ENCODE peak calls at places on chromosome 17, in eight cellular contexts. H is OCI-LY7, O is cardiac muscle cell, B is tibial artery, T is mesendoderm, J is heart left ventricle, A is neuronal stem cell, E is coronary artery. N is an unnamed sample.

GRCh38 chr17:79623786-79624657 is 13.2 kb upstream of the RBFOX3 start:
- DNase-seq in H (no peak), O (no peak), B (peak), T (no peak), J (no peak), A (no peak), E (peak), N (no peak)

GRCh38 chr17:83155128-83156081 is 76.0 kb downstream of the METRNL start:
- DNase-seq in H (no peak), O (peak), B (peak), T (no peak), J (peak), A (no peak), E (peak), N (no peak)

GRCh38 chr17:34254651-34255380 is at the start of gene CCL2:
- DNase-seq in H (no peak), O (peak), B (peak), T (peak), J (peak), A (no peak), E (no peak), N (peak)

GRCh38 chr17:69907081-69907847 is 167.8 kb upstream of the KCNJ16 start:
- DNase-seq in H (no peak), O (peak), B (no peak), T (no peak), J (no peak), A (no peak), E (no peak), N (peak)

GRCh38 chr17:83185023-83186002 is 105.9 kb downstream of the METRNL start:
- DNase-seq in H (no peak), O (no peak), B (peak), T (no peak), J (peak), A (no peak), E (peak), N (no peak)

GRCh38 chr17:31067699-31068184 is 27.0 kb upstream of the NF1 start:
- DNase-seq in H (no peak), O (peak), B (no peak), T (no peak), J (no peak), A (no peak), E (no peak), N (no peak)

GRCh38 chr17:34895388-34895787 is 65.9 kb downstream of the CCT6B start:
- DNase-seq in H (no peak), O (no peak), B (peak), T (peak), J (no peak), A (no peak), E (no peak), N (no peak)

GRCh38 chr17:39209317-39210092 is 9.4 kb downstream of the RPL19 start:
- DNase-seq in H (peak), O (peak), B (peak), T (peak), J (peak), A (no peak), E (no peak), N (peak)

GRCh38 chr17:12900474-12900873 is 111.2 kb downstream of the ARHGAP44 start:
- DNase-seq in H (no peak), O (no peak), B (no peak), T (no peak), J (no peak), A (no peak), E (no peak), N (no peak)

GRCh38 chr17:65463242-65463641 is 98.2 kb downstream of the AXIN2 start:
- DNase-seq in H (no peak), O (peak), B (peak), T (no peak), J (peak), A (no peak), E (peak), N (peak)

GRCh38 chr17:61340431-61340830 is 59.2 kb upstream of the TBX2 start:
- DNase-seq in H (no peak), O (no peak), B (no peak), T (no peak), J (no peak), A (no peak), E (no peak), N (no peak)

GRCh38 chr17:56641894-56642293 is 48.4 kb downstream of the NOG start:
- DNase-seq in H (no peak), O (no peak), B (no peak), T (no peak), J (no peak), A (no peak), E (no peak), N (no peak)

GRCh38 chr17:33469911-33470310 is 176.8 kb upstream of the ASIC2 start:
- DNase-seq in H (no peak), O (peak), B (no peak), T (no peak), J (peak), A (no peak), E (no peak), N (no peak)

GRCh38 chr17:82598256-82599011 is 49.8 kb downstream of the WDR45B start:
- DNase-seq in H (no peak), O (peak), B (no peak), T (no peak), J (no peak), A (no peak), E (no peak), N (peak)

GRCh38 chr17:40475234-40476210 is 25.9 kb downstream of the TNS4 start:
- DNase-seq in H (no peak), O (no peak), B (no peak), T (no peak), J (no peak), A (no peak), E (no peak), N (peak)

GRCh38 chr17:77882040-77882439 is 76.5 kb upstream of the TNRC6C start:
- DNase-seq in H (no peak), O (no peak), B (no peak), T (no peak), J (no peak), A (no peak), E (no peak), N (peak)

GRCh38 chr17:57577751-57578607 is 167.1 kb downstream of the CCDC182 start:
- DNase-seq in H (no peak), O (peak), B (no peak), T (peak), J (no peak), A (peak), E (no peak), N (peak)

GRCh38 chr17:1440921-1441320 is 15.1 kb downstream of the CRK start:
- DNase-seq in H (no peak), O (no peak), B (no peak), T (no peak), J (no peak), A (no peak), E (no peak), N (no peak)

GRCh38 chr17:73435412-73435811 is 123.6 kb upstream of the CDC42EP4 start:
- DNase-seq in H (no peak), O (no peak), B (no peak), T (no peak), J (no peak), A (no peak), E (no peak), N (no peak)

GRCh38 chr17:8766731-8767130 is 8.4 kb upstream of the SPDYE4 start:
- DNase-seq in H (no peak), O (no peak), B (no peak), T (no peak), J (no peak), A (no peak), E (peak), N (no peak)

GRCh38 chr17:79627766-79628690 is 17.2 kb upstream of the RBFOX3 start:
- DNase-seq in H (no peak), O (no peak), B (peak), T (no peak), J (peak), A (no peak), E (peak), N (peak)

GRCh38 chr17:56902350-56902749 is 11.5 kb downstream of the TRIM25 start:
- DNase-seq in H (no peak), O (peak), B (no peak), T (peak), J (no peak), A (no peak), E (no peak), N (no peak)

GRCh38 chr17:27506348-27507218 is 50.3 kb downstream of the KSR1 start:
- DNase-seq in H (peak), O (peak), B (no peak), T (peak), J (no peak), A (no peak), E (no peak), N (no peak)

GRCh38 chr17:29149431-29150064 is 30.6 kb downstream of the MYO18A start:
- DNase-seq in H (peak), O (peak), B (peak), T (no peak), J (no peak), A (no peak), E (no peak), N (peak)

GRCh38 chr17:40315678-40316570 is 6.9 kb downstream of the RARA start:
- DNase-seq in H (no peak), O (no peak), B (peak), T (no peak), J (no peak), A (no peak), E (peak), N (peak)

GRCh38 chr17:63843387-63844292 is 1.2 kb upstream of the SMARCD2 start:
- DNase-seq in H (peak), O (peak), B (peak), T (no peak), J (peak), A (no peak), E (peak), N (peak)

GRCh38 chr17:14295676-14296075 is 5.2 kb upstream of the HS3ST3B1 start:
- DNase-seq in H (no peak), O (no peak), B (no peak), T (no peak), J (no peak), A (no peak), E (no peak), N (no peak)

GRCh38 chr17:68382582-68383085 is 74.7 kb downstream of the WIPI1 start:
- DNase-seq in H (no peak), O (no peak), B (no peak), T (no peak), J (no peak), A (no peak), E (no peak), N (no peak)

GRCh38 chr17:28057731-28058246 is 15.3 kb downstream of the NLK start:
- DNase-seq in H (no peak), O (no peak), B (no peak), T (peak), J (no peak), A (no peak), E (no peak), N (no peak)

GRCh38 chr17:61323696-61324539 is 75.7 kb upstream of the TBX2 start:
- DNase-seq in H (no peak), O (no peak), B (no peak), T (peak), J (no peak), A (no peak), E (no peak), N (no peak)

GRCh38 chr17:50956750-50957523 is 90.8 kb upstream of the TOB1 start:
- DNase-seq in H (peak), O (peak), B (peak), T (peak), J (peak), A (no peak), E (no peak), N (peak)
- H3K27ac ChIP-seq in H (no peak), O (no peak), B (peak), T (no peak), J (no peak), A (no peak), E (peak), N (no peak)

GRCh38 chr17:32279933-32280716 is 14.5 kb downstream of the RHBDL3 start:
- DNase-seq in H (no peak), O (no peak), B (no peak), T (peak), J (no peak), A (no peak), E (no peak), N (peak)
- H3K4me3 ChIP-seq in H (no peak), O (no peak), B (no peak), T (no peak), J (no peak), A (no peak), E (no peak), N (no peak)

GRCh38 chr17:81386141-81386645 is 9.1 kb upstream of the BAHCC1 start:
- DNase-seq in H (no peak), O (no peak), B (peak), T (peak), J (no peak), A (no peak), E (no peak), N (no peak)
- H3K27ac ChIP-seq in H (no peak), O (peak), B (peak), T (no peak), J (peak), A (no peak), E (peak), N (peak)

GRCh38 chr17:227581-228222 is 46.3 kb upstream of the DOC2B start:
- DNase-seq in H (no peak), O (no peak), B (no peak), T (no peak), J (no peak), A (no peak), E (no peak), N (no peak)

GRCh38 chr17:226773-227580 is 45.5 kb upstream of the DOC2B start:
- DNase-seq in H (no peak), O (peak), B (no peak), T (peak), J (peak), A (no peak), E (no peak), N (no peak)

GRCh38 chr17:223723-224471 is 42.4 kb upstream of the DOC2B start:
- DNase-seq in H (no peak), O (no peak), B (no peak), T (no peak), J (peak), A (no peak), E (no peak), N (peak)

GRCh38 chr17:226108-226772 is 44.8 kb upstream of the DOC2B start:
- DNase-seq in H (no peak), O (no peak), B (no peak), T (no peak), J (peak), A (no peak), E (no peak), N (no peak)

DNA sequence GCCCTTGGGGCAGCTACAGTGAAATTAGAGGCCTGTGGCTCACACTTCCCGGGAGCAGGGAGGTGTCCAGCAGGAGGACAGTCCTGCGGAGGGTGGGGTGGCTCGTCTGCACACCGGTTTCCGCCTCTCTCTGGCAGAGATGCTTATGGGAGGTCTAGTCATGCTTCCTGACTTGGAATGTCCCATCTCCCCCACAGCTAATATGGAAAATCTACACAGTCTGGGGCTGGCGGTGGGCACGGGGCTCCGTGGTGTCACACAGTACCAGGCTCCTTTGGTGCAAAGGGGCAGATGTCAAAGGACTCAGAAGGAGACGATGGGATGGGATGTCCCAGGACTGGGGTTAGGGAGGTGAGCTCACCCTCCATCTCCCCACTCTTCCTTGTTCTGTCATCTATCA is 44.1 kb upstream of the DOC2B start:
- DNase-seq in H (no peak), O (no peak), B (no peak), T (no peak), J (peak), A (no peak), E (no peak), N (peak)
- H3K4me3 ChIP-seq in H (no peak), O (no peak), B (no peak), T (no peak), J (no peak), A (no peak), E (no peak), N (no peak)

DNA sequence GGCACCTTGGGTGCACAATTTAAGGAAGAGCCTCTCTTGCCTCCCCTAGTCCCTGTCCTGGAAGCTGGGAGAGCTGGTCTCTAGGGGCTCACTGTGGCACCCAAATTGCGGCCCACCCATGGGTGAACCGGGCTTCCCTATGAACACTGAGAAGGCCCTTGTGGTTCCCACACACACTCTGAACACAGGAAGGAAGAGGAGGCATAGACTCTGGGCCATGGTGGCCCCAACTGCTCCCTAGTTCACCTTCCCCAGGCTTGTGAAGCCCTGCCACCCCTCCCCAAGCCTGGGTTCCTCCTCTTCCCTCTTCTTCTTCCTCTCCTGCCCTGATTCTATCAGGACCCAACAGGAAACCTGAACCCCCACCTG is 10.5 kb downstream of the SREBF1 start:
- DNase-seq in H (no peak), O (no peak), B (no peak), T (no peak), J (no peak), A (no peak), E (no peak), N (no peak)
- H3K27ac ChIP-seq in H (peak), O (no peak), B (no peak), T (no peak), J (peak), A (no peak), E (peak), N (no peak)

GRCh38 chr17:41563607-41564006 is 8.3 kb downstream of the KRT9 start:
- DNase-seq in H (no peak), O (no peak), B (no peak), T (peak), J (no peak), A (no peak), E (no peak), N (no peak)
- H3K4me3 ChIP-seq in H (no peak), O (no peak), B (no peak), T (no peak), J (no peak), A (no peak), E (no peak), N (no peak)

GRCh38 chr17:74978240-74978639 is 5.7 kb upstream of the HID1 start:
- DNase-seq in H (no peak), O (no peak), B (no peak), T (no peak), J (no peak), A (no peak), E (no peak), N (no peak)

GRCh38 chr17:74977802-74978201 is 5.2 kb upstream of the HID1 start:
- DNase-seq in H (no peak), O (no peak), B (no peak), T (no peak), J (no peak), A (no peak), E (no peak), N (no peak)

GRCh38 chr17:74979408-74980146 is 7.0 kb upstream of the HID1 start:
- DNase-seq in H (no peak), O (no peak), B (no peak), T (no peak), J (no peak), A (no peak), E (no peak), N (no peak)

GRCh38 chr17:74981979-74982662 is 5.3 kb upstream of the CDR2L start:
- DNase-seq in H (peak), O (peak), B (peak), T (peak), J (peak), A (peak), E (no peak), N (peak)

DNA sequence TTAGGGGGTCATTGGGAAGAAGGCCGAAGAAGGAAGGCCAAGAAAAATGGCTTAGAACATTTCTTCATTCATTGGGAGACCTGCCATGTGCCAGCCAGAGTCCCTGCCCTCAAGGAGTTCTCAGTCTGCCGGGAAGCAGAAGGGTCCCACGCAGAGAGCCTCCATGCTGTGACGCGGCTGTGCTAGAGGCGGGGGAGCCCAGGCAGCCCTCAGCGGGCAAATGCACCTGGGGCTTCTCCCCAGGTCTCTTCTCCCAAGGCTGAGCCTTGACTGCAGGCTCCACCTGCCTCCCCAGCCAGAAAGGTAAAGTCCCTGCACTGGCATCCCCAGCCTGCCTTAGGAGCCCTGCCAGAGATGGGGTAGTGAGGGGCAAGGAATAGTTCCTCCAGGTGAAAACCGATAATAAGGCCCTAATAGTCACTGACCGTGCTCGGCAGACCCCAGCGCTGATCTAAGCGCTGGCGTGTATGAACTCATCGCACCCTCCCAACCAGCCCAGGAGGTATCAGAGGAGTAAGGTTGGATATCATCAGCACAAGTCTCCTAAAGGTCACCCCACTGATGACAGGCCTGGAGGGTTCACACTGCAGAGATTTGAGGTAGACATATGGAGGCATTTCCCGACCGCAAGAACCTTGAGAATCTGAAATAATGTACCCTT is 6.0 kb upstream of the CDR2L start:
- DNase-seq in H (no peak), O (no peak), B (no peak), T (no peak), J (no peak), A (no peak), E (no peak), N (no peak)
- H3K27ac ChIP-seq in H (no peak), O (peak), B (peak), T (no peak), J (peak), A (no peak), E (peak), N (peak)

GRCh38 chr17:2723997-2724782 is 12.6 kb upstream of the CLUH start:
- DNase-seq in H (no peak), O (no peak), B (no peak), T (peak), J (peak), A (peak), E (no peak), N (peak)
- H3K4me3 ChIP-seq in H (no peak), O (no peak), B (peak), T (no peak), J (peak), A (no peak), E (peak), N (peak)

DNA sequence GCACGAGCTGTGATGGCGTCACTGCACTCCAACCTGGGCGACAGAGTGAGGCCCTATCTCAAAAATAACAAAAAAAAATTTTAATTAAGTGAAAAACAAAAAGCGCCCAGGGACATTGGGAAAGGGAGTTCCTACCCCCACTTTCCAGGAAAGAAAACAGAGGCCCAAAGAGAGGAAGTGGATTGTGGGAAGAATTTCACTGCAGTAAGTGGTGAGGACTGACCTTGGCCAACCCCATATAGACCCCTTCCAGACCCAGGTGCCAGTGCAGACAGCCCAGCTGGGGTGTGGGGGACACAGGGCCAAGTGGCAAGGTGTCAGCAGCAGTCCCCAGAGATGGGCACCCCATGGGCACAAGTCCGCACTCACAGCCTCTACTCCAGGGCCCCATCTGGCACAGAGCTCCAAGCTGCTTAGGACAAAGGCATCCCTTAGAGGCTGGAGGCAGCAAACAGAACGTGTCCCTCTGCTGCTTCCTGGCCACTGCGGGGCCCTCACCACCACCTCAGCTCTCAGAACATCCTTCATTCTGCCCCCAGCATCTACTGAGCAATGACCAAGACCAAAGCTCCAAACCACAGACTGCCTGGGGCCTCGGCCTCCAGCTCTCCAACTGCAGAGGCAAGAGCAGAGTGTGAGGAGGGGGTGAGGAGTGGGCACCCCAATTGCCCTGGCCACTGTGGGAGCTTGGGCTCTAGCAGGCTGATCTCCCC is 29.2 kb upstream of the KRT17 start:
- DNase-seq in H (no peak), O (no peak), B (no peak), T (no peak), J (no peak), A (no peak), E (no peak), N (no peak)
- H3K27ac ChIP-seq in H (no peak), O (no peak), B (no peak), T (no peak), J (no peak), A (no peak), E (no peak), N (no peak)